ENCODE peak calls at places on chromosomes 16 and 17, in seven cellular contexts. G is cardiac muscle cell, T is cardiac fibroblast, X is pulmonary artery endothelial cell, U is CMK, M is kidney, K is mucosa of descending colon. V is an unnamed sample.

GRCh38 chr16:66502020-66502913 is 47.7 kb downstream of the TK2 start:
- DNase-seq in G (peak), T (peak), X (no peak), U (no peak), M (peak), K (no peak), V (no peak)

GRCh38 chr17:7903154-7904103 is 12.7 kb downstream of the RNF227 start:
- DNase-seq in G (no peak), T (no peak), X (no peak), U (no peak), M (no peak), K (no peak), V (no peak)

GRCh38 chr17:38351412-38352222 is at the start of gene SOCS7:
- DNase-seq in G (peak), T (peak), X (peak), U (peak), M (peak), K (peak), V (peak)

GRCh38 chr16:2095315-2095853 is 40.3 kb downstream of the PKD1 start:
- DNase-seq in G (no peak), T (peak), X (no peak), U (no peak), M (no peak), K (no peak), V (no peak)

GRCh38 chr17:16417896-16418683 is 2.7 kb downstream of the TRPV2 start:
- DNase-seq in G (peak), T (no peak), X (no peak), U (no peak), M (no peak), K (no peak), V (no peak)

GRCh38 chr17:74573169-74573568 is 5.9 kb upstream of the CD300H start:
- DNase-seq in G (no peak), T (no peak), X (no peak), U (no peak), M (no peak), K (no peak), V (no peak)

GRCh38 chr17:44983563-44983962 is 15.5 kb upstream of the C1QL1 start:
- DNase-seq in G (no peak), T (no peak), X (no peak), U (no peak), M (no peak), K (no peak), V (no peak)

GRCh38 chr16:48446534-48446920 is 61.3 kb upstream of the SIAH1 start:
- DNase-seq in G (no peak), T (no peak), X (no peak), U (no peak), M (no peak), K (no peak), V (no peak)

GRCh38 chr17:61183793-61184192 is 215.8 kb upstream of the TBX2 start:
- DNase-seq in G (no peak), T (no peak), X (no peak), U (no peak), M (no peak), K (no peak), V (no peak)

GRCh38 chr17:48187867-48188608 is 80.5 kb downstream of the SNX11 start:
- DNase-seq in G (no peak), T (no peak), X (no peak), U (no peak), M (no peak), K (no peak), V (no peak)

GRCh38 chr16:23434380-23434779 is 18.6 kb downstream of the COG7 start:
- DNase-seq in G (peak), T (peak), X (peak), U (no peak), M (no peak), K (peak), V (peak)

GRCh38 chr17:76268015-76268749 is 3.0 kb downstream of the UBALD2 start:
- DNase-seq in G (peak), T (peak), X (no peak), U (no peak), M (peak), K (peak), V (no peak)

GRCh38 chr16:85360323-85361277 is 248.3 kb upstream of the CIBAR2 start:
- DNase-seq in G (no peak), T (no peak), X (no peak), U (no peak), M (no peak), K (peak), V (no peak)

GRCh38 chr17:74780443-74781238 is 4.5 kb upstream of the NAT9 start:
- DNase-seq in G (no peak), T (no peak), X (no peak), U (no peak), M (no peak), K (no peak), V (no peak)

GRCh38 chr16:87970206-87970605 is 19.0 kb downstream of the BANP start:
- DNase-seq in G (peak), T (peak), X (no peak), U (no peak), M (no peak), K (no peak), V (no peak)

GRCh38 chr16:1333149-1333812 is at the start of gene BAIAP3:
- DNase-seq in G (peak), T (peak), X (no peak), U (no peak), M (peak), K (peak), V (no peak)

V was measured in cerebellar nuclear complex.